ENCODE peak calls at places on chromosomes 4 and X, in ten cellular contexts. X, W, U, A, M, I, P, G, C and H are unnamed samples.
A peak's percentile ranks its signal among the peaks of the same experiment; 100 is the strongest.

GRCh38 chrX:17375631-17376380 is 806 bp downstream of the NHS start:
- DNase-seq in M (peak; percentile 18), W (no peak), G (peak; percentile 28), C (peak; percentile 22), A (peak; percentile 10), P (peak; percentile 36), U (no peak), X (peak; percentile 45), I (no peak), H (no peak)

GRCh38 chr4:55920571-55920970 is 28.2 kb upstream of the CEP135 start:
- DNase-seq in I (no peak), W (no peak), U (no peak), M (no peak), A (no peak), C (peak; percentile 14), X (no peak), G (peak; percentile 63), P (no peak), H (no peak)

GRCh38 chrX:27823812-27824211 is 16.0 kb downstream of the MAGEB10 start:
- DNase-seq in I (no peak), W (no peak), P (no peak), M (no peak), A (no peak), G (no peak), X (no peak), U (no peak), C (no peak), H (no peak)

GRCh38 chr4:114599231-114600065 is 841 bp downstream of the UGT8 start:
- DNase-seq in U (no peak), C (no peak), P (peak; percentile 78), I (no peak), X (no peak), W (no peak), G (no peak), A (no peak), M (peak; percentile 22), H (no peak)

GRCh38 chr4:175536852-175537453 is 275.1 kb downstream of the GPM6A start:
- DNase-seq in M (peak; percentile 21), X (no peak), P (peak; percentile 79), C (peak; percentile 83), U (no peak), W (no peak), I (no peak), A (peak; percentile 26), G (peak; percentile 90), H (no peak)

GRCh38 chrX:20320461-20321159 is 53.9 kb upstream of the RPS6KA3 start:
- DNase-seq in X (no peak), M (no peak), U (no peak), P (no peak), G (no peak), W (no peak), C (no peak), I (no peak), A (no peak), H (no peak)

GRCh38 chr4:26330186-26330787 is 9.5 kb downstream of the RBPJ start:
- DNase-seq in P (peak; percentile 83), M (peak; percentile 19), C (peak; percentile 75), W (no peak), G (peak; percentile 81), X (no peak), I (no peak), A (peak; percentile 28), U (no peak), H (no peak)

GRCh38 chr4:47525154-47525819 is 40.2 kb downstream of the ATP10D start:
- DNase-seq in G (peak; percentile 95), M (no peak), C (peak; percentile 97), A (no peak), I (no peak), W (no peak), U (no peak), P (no peak), X (no peak), H (no peak)

GRCh38 chrX:125131146-125131545 is 188.5 kb upstream of the TEX13C start:
- DNase-seq in X (no peak), U (no peak), A (no peak), P (peak; percentile 20), I (no peak), C (no peak), G (no peak), W (no peak), M (no peak), H (no peak)

GRCh38 chr4:989722-990471 is 3.1 kb downstream of the IDUA start:
- DNase-seq in P (no peak), G (no peak), W (no peak), I (no peak), U (no peak), C (no peak), A (no peak), X (no peak), M (no peak), H (no peak)

GRCh38 chr4:84531689-84532088 is 32.6 kb upstream of the NKX6-1 start:
- DNase-seq in C (no peak), W (no peak), G (no peak), I (no peak), A (no peak), P (no peak), X (no peak), U (no peak), M (no peak), H (no peak)

GRCh38 chr4:40173470-40173875 is 23.4 kb upstream of the RHOH start:
- DNase-seq in M (no peak), C (peak; percentile 21), I (no peak), A (no peak), X (no peak), P (no peak), G (no peak), U (no peak), W (no peak), H (no peak)

GRCh38 chrX:134601240-134601639 is 57.0 kb downstream of the PLAC1 start:
- DNase-seq in W (no peak), U (no peak), P (no peak), I (no peak), M (no peak), X (no peak), G (peak; percentile 35), A (no peak), C (peak; percentile 36), H (no peak)

GRCh38 chr4:24973471-24974251 is 57.1 kb downstream of the LGI2 start:
- DNase-seq in W (no peak), X (no peak), G (no peak), P (no peak), C (peak; percentile 4), A (peak; percentile 14), I (peak; percentile 28), U (no peak), M (no peak), H (no peak)

GRCh38 chrX:46545111-46546005 is at the start of gene ZNF674:
- DNase-seq in C (peak; percentile 93), M (peak; percentile 86), G (peak; percentile 93), X (peak; percentile 80), U (peak; percentile 86), P (peak; percentile 92), I (peak; percentile 87), A (peak; percentile 87), W (peak; percentile 81), H (peak; percentile 78)
- TF ChIP-seq CTCF in C (peak; percentile 16), M (no peak), G (peak; percentile 31), X (peak; percentile 43), U (peak; percentile 36), P (peak; percentile 31), I (peak; percentile 51), A (no peak), W (no peak), H (no peak)

GRCh38 chr4:141860974-141861373 is 224.6 kb downstream of the IL15 start:
- DNase-seq in C (no peak), W (no peak), P (peak; percentile 21), U (no peak), M (no peak), G (no peak), X (no peak), A (no peak), I (no peak), H (no peak)
- TF ChIP-seq CTCF in C (no peak), W (no peak), P (peak; percentile 57), U (peak; percentile 48), M (no peak), G (no peak), X (no peak), A (no peak), I (no peak), H (no peak)

GRCh38 chr4:69878250-69878649 is 18.3 kb upstream of the SULT1E1 start:
- DNase-seq in U (no peak), I (no peak), X (no peak), C (peak; percentile 54), W (no peak), A (no peak), P (no peak), G (peak; percentile 57), M (no peak), H (no peak)
- TF ChIP-seq CTCF in U (no peak), I (no peak), X (no peak), C (no peak), W (no peak), A (no peak), P (no peak), G (no peak), M (no peak), H (no peak)

GRCh38 chr4:119165767-119166166 is 30.1 kb downstream of the MYOZ2 start:
- DNase-seq in M (no peak), I (no peak), U (no peak), A (no peak), C (no peak), G (no peak), P (no peak), X (no peak), W (no peak), H (no peak)

GRCh38 chr4:119172223-119172622 is 36.6 kb downstream of the MYOZ2 start:
- DNase-seq in I (no peak), M (no peak), G (no peak), A (no peak), P (no peak), X (no peak), C (no peak), W (no peak), U (no peak), H (no peak)

DNA sequence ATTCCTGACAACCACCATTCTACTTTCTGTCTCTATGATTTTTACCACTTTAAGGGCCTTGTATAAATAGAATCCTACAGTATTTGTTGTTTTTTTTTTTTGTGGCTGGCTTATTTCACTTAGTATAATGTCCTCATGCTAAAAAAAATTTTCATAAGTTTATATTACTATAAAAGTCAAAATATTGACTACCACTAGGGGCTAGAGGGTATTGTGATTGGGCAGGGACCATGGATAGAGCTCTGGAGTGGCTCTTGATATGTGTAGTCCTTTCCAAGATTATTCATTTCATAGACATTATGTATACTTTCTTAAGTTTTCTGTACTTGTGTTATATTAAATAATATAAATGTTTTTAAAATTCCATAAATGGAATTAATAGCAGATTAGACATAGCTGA is 34.6 kb downstream of the MYOZ2 start:
- DNase-seq in M (no peak), P (no peak), C (no peak), W (no peak), A (peak; percentile 1), G (no peak), U (no peak), I (no peak), X (no peak), H (no peak)
- TF ChIP-seq CTCF in M (no peak), P (peak; percentile 29), C (peak; percentile 1), W (no peak), A (no peak), G (no peak), U (no peak), I (no peak), X (peak; percentile 19), H (no peak)

DNA sequence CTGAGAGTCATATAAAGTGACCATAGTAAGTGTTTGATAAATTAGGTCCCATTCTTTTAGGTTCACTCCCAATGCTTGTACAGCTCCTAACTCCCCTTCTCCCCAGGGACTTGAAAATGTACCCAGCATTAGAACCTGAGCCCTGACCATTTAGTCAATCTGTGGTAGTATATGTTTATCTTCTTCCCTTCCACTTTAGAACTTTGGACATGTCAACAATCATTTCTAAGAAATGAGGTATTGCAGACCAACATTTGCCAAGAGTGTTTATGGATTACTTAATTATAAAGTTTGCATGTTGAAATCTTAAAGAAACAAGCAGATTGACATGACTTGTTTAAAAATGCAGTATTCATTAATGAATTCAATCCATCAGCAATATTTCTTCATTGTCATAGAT is 26.0 kb downstream of the AFM start:
- DNase-seq in P (no peak), G (no peak), W (no peak), I (no peak), X (no peak), M (no peak), U (no peak), A (no peak), C (no peak), H (no peak)
- TF ChIP-seq CTCF in P (no peak), G (no peak), W (no peak), I (no peak), X (no peak), M (no peak), U (no peak), A (no peak), C (no peak), H (no peak)